ENCODE peak calls at places on chromosomes 2 and 18, in four cellular contexts. H is HepG2, B is K562, K is GM12878. C is an unnamed sample.
A peak's percentile ranks its signal among the peaks of the same experiment; 100 is the strongest.

GRCh38 chr2:96546321-96546720 is 9.8 kb downstream of the ARID5A start:
- DNase-seq in H (no peak), B (no peak), K (no peak), C (no peak)

GRCh38 chr18:79739440-79739778 is 58.3 kb upstream of the KCNG2 start:
- DNase-seq in H (no peak), B (no peak), K (no peak), C (no peak)

GRCh38 chr18:2173464-2173863 is 397.8 kb downstream of the METTL4 start:
- DNase-seq in H (no peak), B (peak; percentile 25), K (no peak), C (no peak)

GRCh38 chr2:88831792-88832248 is 140.3 kb downstream of the RPIA start:
- DNase-seq in H (peak; percentile 47), B (peak; percentile 75), K (no peak), C (peak; percentile 69)

GRCh38 chr2:240290432-240291336 is 144.8 kb upstream of the GPC1 start:
- DNase-seq in H (no peak), B (no peak), K (no peak), C (no peak)

GRCh38 chr2:85516649-85517389 is 22.1 kb upstream of the MAT2A start:
- DNase-seq in H (peak; percentile 63), B (no peak), K (no peak), C (no peak)

GRCh38 chr2:60213865-60214657 is 339.4 kb downstream of the BCL11A start:
- DNase-seq in H (no peak), B (no peak), K (no peak), C (no peak)

GRCh38 chr18:63987743-63988142 is 17.9 kb downstream of the SERPINB8 start:
- DNase-seq in H (no peak), B (no peak), K (no peak), C (no peak)

DNA sequence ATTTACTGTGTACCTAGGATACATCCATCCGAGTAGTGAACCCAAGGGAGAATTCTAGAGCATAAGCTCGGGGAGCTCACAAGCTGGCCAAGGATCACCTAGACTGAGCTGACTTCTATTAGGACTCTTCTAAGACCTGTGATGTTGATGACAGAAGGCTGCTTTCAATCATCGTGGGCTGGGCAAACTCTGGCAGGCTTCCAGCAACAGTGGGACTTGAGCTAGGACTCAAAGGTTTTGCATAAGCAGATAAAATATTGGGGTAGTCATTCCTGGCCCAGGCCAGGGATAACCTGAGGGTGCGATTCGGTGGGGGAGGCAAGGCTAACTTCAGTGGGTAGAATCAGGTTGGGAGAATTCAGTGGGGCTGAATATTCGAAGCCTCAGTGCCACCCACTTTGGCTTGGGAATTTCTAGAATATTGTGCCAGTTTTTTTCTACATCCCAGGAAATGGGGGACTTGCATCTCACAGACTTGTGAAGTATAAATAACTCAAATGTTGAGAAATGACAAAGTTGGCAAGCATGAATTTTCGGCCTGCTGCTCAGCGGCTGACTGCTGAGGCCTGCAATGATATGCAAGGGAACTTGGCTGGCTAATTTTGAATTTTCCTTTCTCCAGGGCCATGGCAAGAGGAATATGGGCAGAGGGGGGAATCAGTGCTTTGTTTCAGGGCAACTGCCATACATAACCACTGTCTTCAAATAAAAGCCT is 274.3 kb downstream of the PRKCE start:
- DNase-seq in H (no peak), B (no peak), K (no peak), C (no peak)
- TF ChIP-seq FOXM1 in H (no peak), B (no peak), K (no peak), C (no peak)

DNA sequence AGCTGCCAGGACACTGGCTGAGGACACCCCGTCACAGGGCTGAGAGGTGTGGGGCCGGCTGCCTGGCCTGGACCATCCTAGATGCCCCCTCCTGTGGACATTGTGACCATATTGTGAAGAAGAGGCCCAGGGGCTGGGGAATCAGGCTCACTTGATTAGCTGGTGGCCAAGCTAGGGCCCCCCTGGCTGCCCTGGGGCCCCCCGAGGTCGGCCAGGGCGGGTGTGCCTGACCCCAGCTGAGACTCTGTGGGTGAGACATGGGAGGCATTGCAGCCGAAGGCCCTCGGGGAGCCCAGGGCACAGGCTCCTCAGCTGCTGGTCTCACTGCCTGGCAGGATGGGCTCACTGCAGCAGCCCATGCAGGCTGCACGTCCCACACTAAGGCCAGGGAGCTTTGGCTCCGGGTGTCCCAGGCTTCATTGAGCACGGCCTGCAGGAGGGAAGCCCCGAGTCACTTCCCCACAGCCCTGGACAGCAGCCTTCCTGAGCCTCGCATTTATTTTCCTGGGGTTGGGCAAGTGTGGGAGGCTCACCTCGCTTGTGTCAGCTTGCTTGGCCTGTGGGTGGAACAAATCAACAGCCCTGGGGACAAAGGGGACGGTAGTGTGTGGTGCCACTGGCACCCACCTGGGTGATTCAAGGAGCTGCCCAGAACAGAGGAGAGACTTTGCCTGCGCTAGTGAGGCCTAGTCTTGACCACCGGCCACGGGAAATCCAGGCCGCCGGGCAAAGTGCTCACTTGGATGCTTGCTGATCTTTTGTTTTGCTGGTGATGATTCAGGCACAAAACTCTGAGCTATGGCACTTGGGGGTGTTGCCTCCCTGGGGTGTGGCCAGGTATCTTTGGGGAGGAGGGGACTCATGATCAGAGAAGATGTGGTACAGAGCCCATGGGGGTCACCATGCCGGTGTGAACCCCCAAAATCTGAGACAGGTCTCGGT is 1.3 kb downstream of the GAL3ST2 start:
- DNase-seq in H (no peak), B (no peak), K (no peak), C (no peak)
- TF ChIP-seq FOXK2 in H (no peak), B (no peak), K (no peak), C (no peak)

DNA sequence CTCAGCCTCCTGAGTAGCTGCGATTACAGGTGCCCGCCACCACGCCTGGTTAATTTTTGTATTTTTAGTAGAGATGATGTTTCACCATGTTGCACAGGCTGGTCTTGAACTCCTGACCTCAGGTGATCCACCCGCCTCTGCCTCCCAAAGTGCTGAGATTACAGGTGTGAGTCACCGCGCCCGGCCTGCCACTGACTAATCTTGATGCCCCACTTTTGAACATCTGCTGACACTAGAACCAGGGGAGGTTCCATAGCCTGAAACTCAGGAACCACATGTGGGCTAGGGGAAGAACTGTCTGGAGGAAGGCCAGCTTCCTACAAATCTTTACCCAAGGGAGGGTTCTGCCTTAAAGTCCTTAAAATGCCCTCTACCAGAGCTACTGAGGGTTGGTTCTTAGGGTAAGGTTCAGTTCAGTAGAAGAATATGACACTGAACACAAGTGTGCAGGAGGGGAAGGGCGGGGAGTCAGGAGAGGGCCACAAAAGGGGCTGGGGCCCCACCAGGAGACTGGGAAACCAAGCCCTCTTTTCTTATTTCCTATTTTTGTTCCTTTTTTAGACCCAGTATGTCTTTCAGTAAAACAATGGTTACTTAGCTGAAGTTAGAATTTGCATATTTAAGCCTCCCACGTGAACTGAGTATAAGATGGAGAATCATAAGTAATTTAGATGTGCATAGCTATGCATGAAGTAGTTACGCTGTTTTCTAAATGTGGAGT is 6.3 kb upstream of the RAB31 start:
- DNase-seq in H (no peak), B (peak; percentile 43), K (no peak), C (no peak)
- TF ChIP-seq FOXM1 in H (no peak), B (no peak), K (no peak), C (no peak)

GRCh38 chr18:37261988-37262387 is 303.6 kb downstream of the CELF4 start:
- DNase-seq in H (no peak), B (no peak), K (no peak), C (no peak)

GRCh38 chr18:37259711-37260110 is 305.9 kb downstream of the CELF4 start:
- DNase-seq in H (no peak), B (no peak), K (no peak), C (no peak)

GRCh38 chr18:37258819-37259218 is 306.8 kb downstream of the CELF4 start:
- DNase-seq in H (no peak), B (no peak), K (no peak), C (no peak)

GRCh38 chr18:37260367-37261093 is 305.1 kb downstream of the CELF4 start:
- DNase-seq in H (no peak), B (no peak), K (no peak), C (no peak)

GRCh38 chr18:37261246-37261927 is 304.2 kb downstream of the CELF4 start:
- DNase-seq in H (no peak), B (no peak), K (no peak), C (no peak)
- TF ChIP-seq FOXK2 in H (no peak), B (no peak), K (no peak), C (no peak)

GRCh38 chr2:159971365-159972122 is 90.9 kb downstream of the PLA2R1 start:
- DNase-seq in H (no peak), B (no peak), K (no peak), C (no peak)
- TF ChIP-seq FOXM1 in H (no peak), B (no peak), K (no peak), C (no peak)

DNA sequence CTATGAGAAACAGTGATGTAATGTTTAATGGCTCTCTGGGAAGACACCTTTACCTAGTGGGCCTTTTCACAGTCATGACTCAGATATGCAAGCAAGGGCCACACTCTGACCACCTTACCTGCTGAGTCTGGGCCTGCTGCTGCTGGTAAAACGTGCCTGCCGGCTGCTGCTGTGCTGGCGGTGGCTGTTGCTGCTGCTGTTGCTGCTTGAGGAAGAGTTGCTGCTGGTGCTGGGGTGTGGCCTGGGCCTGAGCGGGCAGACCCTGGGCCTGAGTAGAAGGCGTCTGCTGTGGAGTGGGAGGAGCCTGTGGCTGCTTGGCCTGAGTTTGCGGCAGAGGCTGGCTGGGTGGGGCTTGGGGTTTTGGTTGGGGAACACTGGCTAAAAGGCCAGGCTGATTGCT is 81.6 kb upstream of the NFU1 start:
- DNase-seq in H (no peak), B (peak; percentile 61), K (no peak), C (no peak)
- TF ChIP-seq FOXK2 in H (no peak), B (no peak), K (no peak), C (no peak)